ENCODE peak calls at places on chromosomes 7 and 10, in four cellular contexts. S, L, T and V are unnamed samples.

GRCh38 chr10:23035569-23035968 is 59.8 kb upstream of the MSRB2 start:
- DNase-seq in S (no peak), L (no peak), T (no peak), V (peak; percentile 10)

GRCh38 chr7:40057292-40057691 is 77.1 kb downstream of the MPLKIP start:
- DNase-seq in S (no peak), L (no peak), T (peak; percentile 21), V (no peak)

GRCh38 chr7:24923172-24923865 is 56.7 kb downstream of the OSBPL3 start:
- DNase-seq in S (no peak), L (no peak), T (no peak), V (no peak)

GRCh38 chr7:92797693-92798092 is 38.7 kb downstream of the CDK6 start:
- DNase-seq in S (no peak), L (no peak), T (peak; percentile 9), V (no peak)

GRCh38 chr10:60203993-60204618 is 185.6 kb downstream of the ANK3 start:
- DNase-seq in S (peak; percentile 46), L (no peak), T (peak; percentile 28), V (peak; percentile 5)

GRCh38 chr10:3538850-3539531 is 246.0 kb downstream of the KLF6 start:
- DNase-seq in S (peak; percentile 50), L (no peak), T (peak; percentile 89), V (no peak)

GRCh38 chr10:74917481-74918077 is 91.2 kb downstream of the KAT6B start:
- DNase-seq in S (peak; percentile 72), L (no peak), T (peak; percentile 53), V (peak; percentile 83)

GRCh38 chr7:44259547-44260457 is 59.0 kb downstream of the YKT6 start:
- DNase-seq in S (no peak), L (no peak), T (peak; percentile 94), V (peak; percentile 3)

GRCh38 chr7:67019562-67020390 is 23.1 kb downstream of the TYW1 start:
- DNase-seq in S (no peak), L (no peak), T (peak; percentile 32), V (no peak)